ENCODE peak calls at places on chromosome 16, in eight cellular contexts. G is spleen, I is cardiac muscle cell, L is progenitor cell of endocrine pancreas, V is BE2C, H is uterus, S is prostate gland, Q is mesothelial cell of epicardium. Z is an unnamed sample.

GRCh38 chr16:10835281-10835931 is 16.8 kb upstream of the TVP23A start:
- DNase-seq in G (peak; percentile 43), I (no peak), L (no peak), V (no peak), H (no peak), S (no peak), Q (no peak), Z (no peak)

GRCh38 chr16:14003119-14003570 is 68.0 kb upstream of the MRTFB start:
- DNase-seq in G (peak; percentile 72), I (peak; percentile 76), L (no peak), V (peak; percentile 88), H (peak; percentile 68), S (peak; percentile 47), Q (peak; percentile 51), Z (peak; percentile 91)

GRCh38 chr16:25027781-25028180 is 12.6 kb upstream of the ARHGAP17 start:
- DNase-seq in G (no peak), I (no peak), L (no peak), V (no peak), H (no peak), S (no peak), Q (no peak), Z (no peak)

GRCh38 chr16:24540575-24541240 is 1.3 kb downstream of the RBBP6 start:
- DNase-seq in G (no peak), I (peak; percentile 17), L (no peak), V (no peak), H (no peak), S (peak; percentile 20), Q (no peak), Z (no peak)

GRCh38 chr16:66422366-66422765 is 4.7 kb upstream of the BEAN1 start:
- DNase-seq in G (no peak), I (no peak), L (no peak), V (no peak), H (no peak), S (no peak), Q (no peak), Z (no peak)

GRCh38 chr16:81928975-81929374 is 82.3 kb downstream of the SDR42E1 start:
- DNase-seq in G (no peak), I (no peak), L (no peak), V (no peak), H (no peak), S (peak; percentile 79), Q (no peak), Z (peak; percentile 53)

GRCh38 chr16:5415123-5415522 is 317.5 kb upstream of the EEF2KMT start:
- DNase-seq in G (no peak), I (no peak), L (no peak), V (no peak), H (no peak), S (no peak), Q (no peak), Z (no peak)

GRCh38 chr16:65757064-65757463 is 609.4 kb upstream of the CDH5 start:
- DNase-seq in G (no peak), I (peak; percentile 41), L (no peak), V (no peak), H (peak; percentile 20), S (peak; percentile 6), Q (no peak), Z (no peak)

DNA sequence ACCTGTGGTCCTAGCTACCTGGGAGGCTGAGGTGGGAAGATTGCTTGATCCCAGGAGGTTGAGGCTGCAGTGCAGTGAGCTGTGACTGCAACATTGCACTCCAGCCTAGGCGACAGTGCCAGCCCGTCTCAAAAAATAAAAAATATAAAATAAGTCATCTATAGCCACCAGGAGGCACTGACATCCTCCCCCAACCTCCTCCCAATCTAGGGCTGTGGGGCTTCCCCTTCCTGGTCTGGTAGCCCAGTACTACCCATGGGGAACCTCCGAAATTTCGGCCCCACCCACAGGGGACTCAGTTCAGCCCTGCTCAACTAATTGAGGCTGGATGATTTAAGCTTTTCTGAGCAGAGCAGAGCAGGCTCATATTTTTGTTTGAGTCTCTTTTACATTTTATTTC is 3.2 kb downstream of the ZSCAN10 start:
- DNase-seq in G (peak; percentile 89), I (no peak), L (no peak), V (no peak), H (no peak), S (no peak), Q (no peak), Z (no peak)
- TF ChIP-seq CTCF in G (peak; percentile 39), I (peak; percentile 22), L (peak; percentile 19), V (peak; percentile 34), H (no peak), S (no peak), Q (no peak), Z (peak; percentile 30)

DNA sequence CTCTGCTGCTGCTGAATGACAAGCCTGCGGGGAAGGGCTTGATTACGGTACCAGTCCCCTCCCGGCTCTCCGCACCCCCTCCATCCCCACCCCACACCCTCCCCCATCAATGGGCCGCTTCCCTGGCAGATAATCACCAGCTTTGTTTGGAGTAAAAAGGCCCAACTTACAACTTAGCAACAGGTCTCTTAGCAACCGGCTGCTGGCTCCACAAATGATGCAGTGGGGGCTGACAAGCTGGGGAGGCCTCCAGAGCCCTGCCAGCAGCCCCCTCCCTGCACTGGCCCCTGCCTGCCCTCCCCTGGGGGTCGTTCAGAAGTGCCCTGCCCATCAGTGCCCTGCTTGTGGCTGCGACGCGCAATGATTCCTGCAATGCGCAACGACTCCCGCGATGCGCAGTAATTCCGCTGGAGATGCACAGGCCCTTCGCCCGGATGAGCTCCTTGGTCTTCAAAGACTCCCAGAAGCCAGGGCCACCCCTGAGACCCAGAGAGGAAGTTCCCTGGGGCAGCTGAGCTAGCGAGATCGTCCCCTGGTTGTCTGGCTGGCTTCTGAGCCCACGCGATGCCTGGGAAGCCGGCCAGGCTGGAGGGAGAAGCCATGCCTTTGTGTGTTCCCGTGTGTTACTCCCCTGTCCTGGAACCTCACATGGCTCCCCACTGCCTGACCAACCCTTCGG is 23.3 kb downstream of the CPNE2 start:
- DNase-seq in G (no peak), I (peak; percentile 77), L (no peak), V (no peak), H (peak; percentile 53), S (peak; percentile 32), Q (no peak), Z (no peak)
- TF ChIP-seq CTCF in G (no peak), I (no peak), L (no peak), V (no peak), H (no peak), S (no peak), Q (no peak), Z (no peak)

GRCh38 chr16:31695667-31696066 is 168.0 kb downstream of the AHSP start:
- DNase-seq in G (no peak), I (no peak), L (no peak), V (no peak), H (no peak), S (no peak), Q (no peak), Z (peak; percentile 54)

GRCh38 chr16:31697744-31698125 is 170.0 kb downstream of the AHSP start:
- DNase-seq in G (no peak), I (no peak), L (no peak), V (no peak), H (no peak), S (no peak), Q (no peak), Z (no peak)

GRCh38 chr16:31699601-31700000 is 171.9 kb downstream of the AHSP start:
- DNase-seq in G (no peak), I (no peak), L (no peak), V (no peak), H (no peak), S (no peak), Q (no peak), Z (peak; percentile 42)

GRCh38 chr16:31698901-31699300 is 171.2 kb downstream of the AHSP start:
- DNase-seq in G (no peak), I (no peak), L (no peak), V (no peak), H (no peak), S (no peak), Q (no peak), Z (peak; percentile 75)

DNA sequence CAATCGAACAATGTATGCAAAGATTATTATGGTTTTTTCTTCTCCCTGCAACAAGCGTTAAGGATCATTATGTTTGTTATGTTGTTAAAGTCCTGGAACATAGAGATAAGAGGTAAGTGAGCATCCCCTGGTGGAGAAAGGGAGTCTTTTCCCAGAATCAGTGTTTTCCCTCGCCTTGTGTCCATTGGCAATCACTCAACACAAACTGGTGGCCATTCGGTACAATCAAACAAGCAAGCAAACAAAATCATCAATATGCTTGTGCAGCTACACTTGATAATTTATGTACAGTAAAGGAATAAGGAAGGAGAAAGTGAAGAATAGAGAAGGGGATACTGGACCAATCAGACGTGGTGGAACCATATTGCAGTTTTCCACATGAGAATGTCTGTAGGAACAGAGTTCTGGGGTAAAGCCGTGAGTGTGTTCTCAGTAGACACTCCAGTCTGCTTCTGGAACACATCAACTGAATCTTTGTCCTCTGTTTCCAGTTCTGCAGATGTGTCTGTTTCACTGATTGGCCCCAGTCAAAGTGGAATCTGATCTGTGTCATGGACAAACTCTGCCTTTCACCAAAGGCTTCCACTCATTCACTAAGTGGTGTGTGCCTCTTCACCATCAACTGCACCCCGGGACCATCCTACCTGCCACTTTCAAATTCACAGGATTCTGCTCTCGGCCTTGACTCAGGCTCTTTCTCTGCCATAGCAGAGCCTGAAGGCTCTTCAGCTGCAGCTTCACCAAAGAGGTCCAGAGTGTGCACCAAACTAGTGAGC is 169.5 kb downstream of the AHSP start:
- DNase-seq in G (no peak), I (peak; percentile 59), L (no peak), V (no peak), H (no peak), S (no peak), Q (no peak), Z (peak; percentile 44)
- TF ChIP-seq CTCF in G (peak; percentile 31), I (peak; percentile 64), L (peak; percentile 49), V (peak; percentile 86), H (peak; percentile 44), S (no peak), Q (peak; percentile 45), Z (peak; percentile 54)

GRCh38 chr16:46689492-46690280 is at the start of gene ORC6:
- DNase-seq in G (peak; percentile 99), I (peak; percentile 98), L (peak; percentile 93), V (peak; percentile 99), H (peak; percentile 95), S (peak; percentile 98), Q (peak; percentile 99), Z (peak; percentile 99)

GRCh38 chr16:46686815-46687473 is 2.0 kb downstream of the VPS35 start:
- DNase-seq in G (no peak), I (no peak), L (no peak), V (no peak), H (no peak), S (no peak), Q (no peak), Z (no peak)

GRCh38 chr16:46687486-46687885 is 1.5 kb downstream of the VPS35 start:
- DNase-seq in G (no peak), I (no peak), L (no peak), V (no peak), H (no peak), S (no peak), Q (no peak), Z (no peak)

GRCh38 chr16:46688657-46689491 is at the start of gene VPS35:
- DNase-seq in G (peak; percentile 99), I (peak; percentile 99), L (peak; percentile 100), V (peak; percentile 100), H (peak; percentile 99), S (peak; percentile 100), Q (peak; percentile 99), Z (peak; percentile 100)

DNA sequence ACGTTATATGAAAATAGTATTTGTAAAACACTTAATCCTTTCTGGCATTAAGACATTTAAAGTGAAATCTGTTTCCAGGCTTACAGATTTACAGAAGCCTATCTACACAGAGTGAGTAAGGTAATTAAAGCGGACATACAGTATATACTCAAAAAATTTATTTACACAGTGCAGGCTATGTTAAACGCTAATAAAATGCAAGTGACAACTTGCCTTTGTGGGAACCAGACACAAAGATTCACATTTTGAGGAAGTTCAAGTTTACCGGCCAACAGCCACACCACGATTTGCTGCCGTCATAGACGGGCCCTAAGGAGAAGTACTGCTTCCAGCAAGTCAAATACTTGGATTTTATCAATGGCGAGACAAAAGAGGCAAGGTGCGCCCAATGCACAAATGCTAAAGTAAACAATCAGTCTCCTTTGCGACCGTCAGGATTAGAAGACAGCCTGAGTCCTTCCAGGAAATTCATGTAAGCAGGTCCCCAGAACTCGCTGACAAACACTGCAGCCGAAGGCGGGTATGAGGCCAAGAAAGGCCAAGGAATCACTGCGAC is 799 bp downstream of the VPS35 start:
- DNase-seq in G (peak; percentile 89), I (peak; percentile 30), L (no peak), V (no peak), H (no peak), S (peak; percentile 32), Q (no peak), Z (no peak)
- TF ChIP-seq CTCF in G (no peak), I (peak; percentile 29), L (peak; percentile 67), V (peak; percentile 47), H (no peak), S (no peak), Q (no peak), Z (no peak)